ENCODE peak calls at places on chromosomes 16 and 17, in four cellular contexts. C, G, M and O are unnamed samples.

GRCh38 chr17:8923762-8924161 is 41.7 kb downstream of the PIK3R5 start:
- DNase-seq in C (no peak), G (no peak), M (no peak), O (no peak)

GRCh38 chr16:71930013-71930563 is 34.8 kb downstream of the IST1 start:
- DNase-seq in C (no peak), G (no peak), M (no peak), O (no peak)

GRCh38 chr16:5215911-5216310 is 118.3 kb upstream of the EEF2KMT start:
- DNase-seq in C (no peak), G (no peak), M (no peak), O (no peak)

GRCh38 chr17:67491009-67491677 is 114.1 kb downstream of the PITPNC1 start:
- DNase-seq in C (no peak), G (no peak), M (peak; percentile 100), O (peak; percentile 60)

GRCh38 chr16:9016824-9017223 is 53.1 kb upstream of the USP7 start:
- DNase-seq in C (no peak), G (no peak), M (no peak), O (peak; percentile 50)

GRCh38 chr16:50196736-50197135 is 43.6 kb downstream of the TENT4B start:
- DNase-seq in C (no peak), G (no peak), M (peak; percentile 28), O (no peak)

GRCh38 chr17:2053380-2054261 is 1.3 kb upstream of the HIC1 start:
- DNase-seq in C (no peak), G (peak; percentile 51), M (peak; percentile 76), O (peak; percentile 84)

GRCh38 chr16:52383640-52384292 is 163.2 kb downstream of the TOX3 start:
- DNase-seq in C (no peak), G (no peak), M (no peak), O (no peak)

GRCh38 chr17:39927928-39928867 is 666 bp downstream of the LRRC3C start:
- DNase-seq in C (no peak), G (peak; percentile 24), M (no peak), O (peak; percentile 41)

GRCh38 chr16:29021471-29021870 is 36.6 kb downstream of the LAT start:
- DNase-seq in C (no peak), G (no peak), M (no peak), O (no peak)

GRCh38 chr17:71409712-71410111 is 711.1 kb upstream of the SOX9 start:
- DNase-seq in C (no peak), G (no peak), M (peak; percentile 84), O (no peak)

GRCh38 chr16:87963400-87963799 is 12.2 kb downstream of the BANP start:
- DNase-seq in C (no peak), G (no peak), M (peak; percentile 89), O (peak; percentile 96)